ENCODE peak calls at places on chromosomes 11 and 22, in nine cellular contexts. C is hepatocyte, L is MM.1S, D is neural progenitor cell, R is GM23338, O is GM23248, H is PC-3, F is SK-N-SH, J is HCT116. I is an unnamed sample.

GRCh38 chr11:2825261-2825885 is 60.2 kb downstream of the CDKN1C start:
- DNase-seq in C (peak; percentile 49), L (no peak), D (no peak), R (no peak), O (peak; percentile 80), H (peak; percentile 42), F (no peak), J (no peak), I (no peak)

GRCh38 chr11:62484352-62484751 is 62.3 kb downstream of the AHNAK start:
- DNase-seq in C (no peak), L (no peak), D (no peak), R (peak; percentile 50), O (no peak), H (no peak), F (no peak), J (no peak), I (no peak)

GRCh38 chr11:28833670-28834069 is 725.5 kb downstream of the METTL15 start:
- DNase-seq in C (no peak), L (no peak), D (no peak), R (peak; percentile 14), O (peak; percentile 91), H (peak; percentile 83), F (no peak), J (no peak), I (no peak)

GRCh38 chr11:73453562-73453961 is 77.4 kb downstream of the RELT start:
- DNase-seq in C (no peak), L (no peak), D (no peak), R (no peak), O (peak; percentile 29), H (no peak), F (no peak), J (no peak), I (no peak)

GRCh38 chr22:43811777-43812148 is 342 bp downstream of the EFCAB6 start:
- DNase-seq in C (peak; percentile 55), L (peak; percentile 19), D (no peak), R (peak; percentile 30), O (peak; percentile 81), H (peak; percentile 8), F (no peak), J (no peak), I (no peak)

GRCh38 chr11:15493066-15493465 is 378.3 kb downstream of the INSC start:
- DNase-seq in C (no peak), L (no peak), D (no peak), R (peak; percentile 54), O (no peak), H (no peak), F (no peak), J (peak; percentile 6), I (no peak)

GRCh38 chr11:45052361-45052760 is 94.1 kb upstream of the PRDM11 start:
- DNase-seq in C (no peak), L (no peak), D (no peak), R (no peak), O (peak; percentile 16), H (no peak), F (no peak), J (no peak), I (no peak)

GRCh38 chr11:77144854-77145428 is 16.9 kb downstream of the MYO7A start:
- DNase-seq in C (peak; percentile 59), L (no peak), D (no peak), R (no peak), O (no peak), H (no peak), F (no peak), J (no peak), I (no peak)

GRCh38 chr11:78291754-78292108 is 103.0 kb downstream of the USP35 start:
- DNase-seq in C (no peak), L (no peak), D (no peak), R (no peak), O (no peak), H (no peak), F (no peak), J (no peak), I (no peak)

GRCh38 chr11:3021125-3021524 is 29.0 kb upstream of the NAP1L4 start:
- DNase-seq in C (peak; percentile 68), L (peak; percentile 32), D (peak; percentile 81), R (peak; percentile 78), O (peak; percentile 45), H (peak; percentile 46), F (peak; percentile 76), J (peak; percentile 31), I (peak; percentile 54)

DNA sequence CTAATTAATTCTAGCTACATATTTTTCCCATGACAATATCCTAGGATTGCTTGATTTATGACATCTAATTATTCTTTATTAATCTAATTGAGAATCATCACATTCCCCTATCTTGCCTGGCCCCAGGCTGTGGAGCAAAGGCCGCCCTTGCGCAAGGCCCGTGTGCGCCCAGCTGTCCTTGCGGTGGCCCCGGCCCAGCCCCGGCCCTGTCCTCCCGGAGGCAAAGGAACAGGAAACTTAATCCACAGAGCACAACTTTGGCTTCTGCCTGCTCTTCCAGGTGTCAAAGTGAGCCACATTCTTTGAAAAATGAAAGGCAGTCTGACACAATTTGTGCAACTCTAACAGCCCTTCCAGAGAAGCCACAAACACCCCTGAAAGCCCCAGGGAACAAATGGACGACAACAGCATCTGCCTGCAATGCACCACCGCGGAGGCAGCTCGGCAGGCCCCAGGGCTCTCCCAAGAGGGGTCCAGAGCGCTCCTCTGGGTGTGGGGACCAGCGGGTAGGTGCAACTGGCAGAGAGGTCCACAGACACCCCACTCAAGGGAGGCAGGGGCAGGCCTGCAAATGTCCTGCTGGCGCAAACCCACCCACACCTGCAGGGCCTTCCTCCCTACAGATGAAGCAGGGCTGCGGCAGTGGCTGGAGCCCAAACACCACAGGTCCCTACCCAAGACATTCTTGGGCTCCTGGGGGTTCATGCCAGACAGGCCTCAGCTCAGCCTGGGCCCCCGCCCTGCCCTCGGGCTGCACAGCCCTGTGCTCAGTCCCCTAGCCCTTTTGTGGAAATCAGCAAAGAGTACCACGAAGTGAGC is 30.3 kb downstream of the GNB1L start:
- DNase-seq in C (peak; percentile 6), L (no peak), D (no peak), R (no peak), O (no peak), H (no peak), F (no peak), J (no peak), I (no peak)
- TF ChIP-seq EZH2phosphoT487 in C (no peak), L (no peak), D (no peak), R (no peak), O (no peak), H (no peak), F (no peak), J (no peak), I (no peak)

DNA sequence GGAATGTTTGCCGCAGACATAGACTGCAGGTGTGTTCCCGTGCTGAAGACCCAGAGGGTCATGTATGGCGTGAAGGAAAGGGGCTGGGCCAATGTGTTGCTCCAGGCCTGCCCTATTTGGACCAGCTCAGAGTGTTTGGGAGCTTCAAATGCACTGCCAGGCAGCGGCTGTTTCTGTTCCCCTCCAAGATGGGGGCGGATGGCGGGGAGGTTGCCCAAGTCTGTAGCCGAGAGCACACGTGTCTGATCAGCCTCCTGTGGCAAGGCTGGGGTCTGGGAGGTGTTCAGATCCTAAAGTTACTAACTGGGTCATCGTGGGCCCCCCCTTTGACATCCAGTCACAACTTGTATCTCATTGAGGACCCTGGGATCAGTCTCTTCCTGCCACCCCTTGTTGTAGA is 45.5 kb downstream of the CACNA1I start:
- DNase-seq in C (no peak), L (no peak), D (no peak), R (peak; percentile 35), O (no peak), H (no peak), F (no peak), J (no peak), I (peak; percentile 17)
- TF ChIP-seq EZH2phosphoT487 in C (no peak), L (no peak), D (no peak), R (no peak), O (no peak), H (no peak), F (no peak), J (no peak), I (no peak)

DNA sequence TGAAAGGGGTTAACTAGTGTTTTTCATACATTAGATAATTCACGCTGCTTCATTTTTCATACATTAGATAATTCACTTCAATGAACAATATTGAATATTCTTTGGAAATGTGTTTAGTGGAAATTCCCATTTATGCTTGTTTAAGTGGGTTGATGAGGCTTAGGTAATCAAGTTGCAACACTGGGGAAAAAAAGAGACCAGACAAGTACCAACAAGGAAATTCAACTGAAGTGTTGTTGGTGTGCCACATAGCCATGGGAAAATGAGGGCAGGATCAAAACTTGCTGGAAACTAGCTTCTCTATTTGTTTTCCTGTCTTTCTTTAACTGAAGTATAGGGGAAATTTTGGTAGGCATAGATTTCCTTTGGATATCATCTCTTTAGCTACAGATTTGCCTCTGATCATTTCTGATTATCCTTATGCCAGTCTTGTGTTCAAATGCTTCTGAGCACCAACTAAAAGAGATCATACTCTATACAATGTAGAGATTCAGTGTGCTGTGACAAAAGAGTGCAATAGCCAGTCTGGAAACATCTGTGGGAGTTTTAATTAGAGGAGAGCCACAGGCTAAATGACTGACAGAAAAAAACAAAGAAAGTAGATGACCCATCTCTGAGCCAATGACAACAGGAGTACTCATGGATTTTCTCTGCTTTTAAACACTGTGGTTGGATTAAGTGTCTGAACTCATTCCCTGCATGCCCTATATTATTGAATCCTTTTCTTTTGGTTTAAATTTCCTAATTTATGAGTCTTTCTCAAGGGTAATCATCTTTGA is 67.6 kb upstream of the CTSC start:
- DNase-seq in C (no peak), L (no peak), D (no peak), R (no peak), O (peak; percentile 6), H (no peak), F (no peak), J (no peak), I (no peak)
- TF ChIP-seq EZH2phosphoT487 in C (no peak), L (no peak), D (no peak), R (no peak), O (no peak), H (no peak), F (no peak), J (no peak), I (no peak)

GRCh38 chr11:69585385-69585784 is 55.6 kb upstream of the CCND1 start:
- DNase-seq in C (no peak), L (no peak), D (no peak), R (no peak), O (no peak), H (no peak), F (no peak), J (no peak), I (no peak)

GRCh38 chr11:69584160-69584559 is 56.8 kb upstream of the CCND1 start:
- DNase-seq in C (no peak), L (no peak), D (no peak), R (no peak), O (no peak), H (no peak), F (no peak), J (no peak), I (no peak)

GRCh38 chr11:69592986-69593385 is 48.0 kb upstream of the CCND1 start:
- DNase-seq in C (no peak), L (no peak), D (no peak), R (no peak), O (no peak), H (no peak), F (no peak), J (no peak), I (no peak)

GRCh38 chr11:69587454-69588081 is 53.4 kb upstream of the CCND1 start:
- DNase-seq in C (no peak), L (no peak), D (no peak), R (no peak), O (peak; percentile 93), H (peak; percentile 90), F (no peak), J (peak; percentile 23), I (no peak)

DNA sequence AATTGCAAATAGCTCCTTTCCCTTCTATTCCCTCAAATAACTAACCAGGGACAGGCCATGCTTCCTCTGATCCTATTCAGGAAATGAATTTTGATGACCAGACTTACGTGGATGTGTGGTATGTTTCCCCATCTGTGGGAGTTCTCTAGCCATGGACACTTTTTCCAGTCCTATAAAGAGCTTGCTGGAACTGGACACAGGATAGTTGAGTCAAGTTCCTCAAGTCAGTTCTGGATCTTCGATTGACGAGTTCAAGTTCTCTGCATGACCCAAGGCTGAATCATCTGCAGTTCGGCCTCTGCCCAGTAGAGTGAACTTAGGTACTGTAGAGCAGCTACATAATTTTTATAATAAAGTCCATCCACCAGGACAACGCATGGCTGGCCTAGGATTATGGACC is 52.7 kb upstream of the CCND1 start:
- DNase-seq in C (no peak), L (no peak), D (no peak), R (peak; percentile 25), O (peak; percentile 95), H (peak; percentile 85), F (no peak), J (peak; percentile 54), I (no peak)
- TF ChIP-seq EZH2phosphoT487 in C (no peak), L (no peak), D (no peak), R (no peak), O (no peak), H (no peak), F (no peak), J (no peak), I (no peak)